ENCODE peak calls at places on chromosomes 6 and 20, in five cellular contexts. One of them, this sample, is unnamed.
A peak's percentile ranks its signal among the peaks of the same experiment; 100 is the strongest.

GRCh38 chr20:24964518-24964838 is 15.4 kb downstream of the CST7 start:
- DNase-seq in mesendoderm: no peak
- DNase-seq in renal cortical epithelial cell: no peak
- DNase-seq in glomerular endothelial cell: no peak
- DNase-seq in effector CD4-positive, alpha-beta T cell: no peak
- DNase-seq in this sample: no peak

GRCh38 chr20:54172856-54173652 is 732 bp downstream of the CYP24A1 start:
- DNase-seq in effector CD4-positive, alpha-beta T cell: no peak
- DNase-seq in renal cortical epithelial cell: peak; percentile 47
- DNase-seq in mesendoderm: peak; percentile 57
- DNase-seq in glomerular endothelial cell: no peak
- DNase-seq in this sample: no peak

GRCh38 chr20:35111141-35111888 is 18.7 kb upstream of the TRPC4AP start:
- DNase-seq in glomerular endothelial cell: no peak
- DNase-seq in mesendoderm: no peak
- DNase-seq in renal cortical epithelial cell: peak; percentile 84
- DNase-seq in effector CD4-positive, alpha-beta T cell: no peak
- DNase-seq in this sample: peak; percentile 76

GRCh38 chr6:56946368-56946767 is 8.5 kb upstream of the BEND6 start:
- DNase-seq in glomerular endothelial cell: no peak
- DNase-seq in effector CD4-positive, alpha-beta T cell: no peak
- DNase-seq in renal cortical epithelial cell: no peak
- DNase-seq in mesendoderm: no peak
- DNase-seq in this sample: no peak

GRCh38 chr6:124955108-124955851 is 7.0 kb upstream of the RNF217 start:
- DNase-seq in glomerular endothelial cell: no peak
- DNase-seq in effector CD4-positive, alpha-beta T cell: no peak
- DNase-seq in mesendoderm: peak; percentile 66
- DNase-seq in renal cortical epithelial cell: no peak
- DNase-seq in this sample: no peak

GRCh38 chr6:29673161-29673560 is 7.8 kb downstream of the ZFP57 start:
- DNase-seq in renal cortical epithelial cell: no peak
- DNase-seq in mesendoderm: no peak
- DNase-seq in effector CD4-positive, alpha-beta T cell: no peak
- DNase-seq in glomerular endothelial cell: no peak
- DNase-seq in this sample: no peak

GRCh38 chr20:16662462-16662861 is 67.4 kb upstream of the SNRPB2 start:
- DNase-seq in effector CD4-positive, alpha-beta T cell: no peak
- DNase-seq in renal cortical epithelial cell: no peak
- DNase-seq in mesendoderm: no peak
- DNase-seq in glomerular endothelial cell: no peak
- DNase-seq in this sample: no peak

GRCh38 chr6:90350689-90351554 is 54.3 kb upstream of the BACH2 start:
- DNase-seq in effector CD4-positive, alpha-beta T cell: no peak
- DNase-seq in glomerular endothelial cell: no peak
- DNase-seq in renal cortical epithelial cell: no peak
- DNase-seq in mesendoderm: peak; percentile 40
- DNase-seq in this sample: no peak

GRCh38 chr6:112196290-112196689 is 58.1 kb downstream of the LAMA4 start:
- DNase-seq in glomerular endothelial cell: no peak
- DNase-seq in mesendoderm: no peak
- DNase-seq in renal cortical epithelial cell: no peak
- DNase-seq in effector CD4-positive, alpha-beta T cell: no peak
- DNase-seq in this sample: no peak

GRCh38 chr6:91352878-91353277 is 766.0 kb upstream of the MAP3K7 start:
- DNase-seq in renal cortical epithelial cell: peak; percentile 31
- DNase-seq in effector CD4-positive, alpha-beta T cell: no peak
- DNase-seq in glomerular endothelial cell: no peak
- DNase-seq in mesendoderm: no peak
- DNase-seq in this sample: peak; percentile 38

GRCh38 chr6:56927538-56928453 is 27.1 kb upstream of the BEND6 start:
- DNase-seq in effector CD4-positive, alpha-beta T cell: no peak
- DNase-seq in mesendoderm: peak; percentile 27
- DNase-seq in glomerular endothelial cell: no peak
- DNase-seq in renal cortical epithelial cell: peak; percentile 37
- DNase-seq in this sample: no peak

GRCh38 chr6:122730775-122731386 is 48.6 kb upstream of the FABP7 start:
- DNase-seq in effector CD4-positive, alpha-beta T cell: no peak
- DNase-seq in mesendoderm: peak; percentile 40
- DNase-seq in renal cortical epithelial cell: peak; percentile 34
- DNase-seq in glomerular endothelial cell: peak; percentile 16
- DNase-seq in this sample: peak; percentile 55

GRCh38 chr6:36364669-36365479 is 22.6 kb downstream of the ETV7 start:
- DNase-seq in glomerular endothelial cell: no peak
- DNase-seq in mesendoderm: no peak
- DNase-seq in effector CD4-positive, alpha-beta T cell: no peak
- DNase-seq in renal cortical epithelial cell: peak; percentile 37
- DNase-seq in this sample: no peak

GRCh38 chr20:41501376-41501775 is 116.8 kb downstream of the CHD6 start:
- DNase-seq in glomerular endothelial cell: no peak
- DNase-seq in mesendoderm: no peak
- DNase-seq in effector CD4-positive, alpha-beta T cell: no peak
- DNase-seq in renal cortical epithelial cell: no peak
- DNase-seq in this sample: no peak

GRCh38 chr6:153172815-153173214 is 41.7 kb upstream of the RGS17 start:
- DNase-seq in mesendoderm: no peak
- DNase-seq in effector CD4-positive, alpha-beta T cell: no peak
- DNase-seq in glomerular endothelial cell: no peak
- DNase-seq in renal cortical epithelial cell: no peak
- DNase-seq in this sample: no peak

GRCh38 chr6:14337157-14337556 is 219.6 kb downstream of the CD83 start:
- DNase-seq in effector CD4-positive, alpha-beta T cell: no peak
- DNase-seq in renal cortical epithelial cell: peak; percentile 11
- DNase-seq in mesendoderm: no peak
- DNase-seq in glomerular endothelial cell: no peak
- DNase-seq in this sample: no peak

This sample was measured in mesenchymal stem cell.